ENCODE peak calls at places on chromosomes 13 and 19, in nine cellular contexts. H, U, L, J, B, E, N, A and K are unnamed samples.

GRCh38 chr19:16223746-16224145 is 26.0 kb downstream of the AP1M1 start:
- DNase-seq in H (no peak), U (no peak), L (no peak), J (no peak), B (no peak), E (no peak), N (no peak), A (no peak), K (no peak)

GRCh38 chr13:109803822-109804221 is 17.4 kb upstream of the IRS2 start:
- DNase-seq in H (no peak), U (no peak), L (peak), J (no peak), B (no peak), E (no peak), N (no peak), A (no peak), K (no peak)

GRCh38 chr13:75181906-75182305 is 300.1 kb downstream of the TBC1D4 start:
- DNase-seq in H (peak), U (no peak), L (peak), J (no peak), B (no peak), E (no peak), N (peak), A (no peak), K (no peak)

GRCh38 chr13:40653558-40654318 is 12.7 kb downstream of the FOXO1 start:
- DNase-seq in H (no peak), U (no peak), L (peak), J (no peak), B (no peak), E (no peak), N (no peak), A (no peak), K (no peak)

GRCh38 chr13:27008733-27009132 is 162.9 kb downstream of the USP12 start:
- DNase-seq in H (no peak), U (no peak), L (no peak), J (no peak), B (no peak), E (no peak), N (no peak), A (no peak), K (no peak)

GRCh38 chr13:51811920-51812328 is 8.0 kb upstream of the DHRS12 start:
- DNase-seq in H (no peak), U (no peak), L (no peak), J (no peak), B (no peak), E (no peak), N (no peak), A (no peak), K (no peak)

GRCh38 chr19:38142176-38143035 is 81.6 kb downstream of the DPF1 start:
- DNase-seq in H (peak), U (no peak), L (peak), J (peak), B (peak), E (peak), N (peak), A (peak), K (peak)

GRCh38 chr19:19817357-19817756 is 4.2 kb downstream of the ZNF506 start:
- DNase-seq in H (no peak), U (peak), L (no peak), J (no peak), B (no peak), E (peak), N (no peak), A (no peak), K (no peak)

GRCh38 chr13:30743319-30744055 is 8.1 kb downstream of the ALOX5AP start:
- DNase-seq in H (peak), U (no peak), L (peak), J (peak), B (no peak), E (no peak), N (peak), A (no peak), K (no peak)

GRCh38 chr13:113411216-113412023 is 41.9 kb downstream of the ADPRHL1 start:
- DNase-seq in H (peak), U (no peak), L (peak), J (peak), B (no peak), E (no peak), N (peak), A (no peak), K (no peak)

GRCh38 chr19:55694241-55694655 is 19.2 kb downstream of the EPN1 start:
- DNase-seq in H (no peak), U (no peak), L (no peak), J (no peak), B (no peak), E (no peak), N (no peak), A (no peak), K (no peak)

GRCh38 chr13:23445794-23446193 is 12.3 kb upstream of the SACS start:
- DNase-seq in H (no peak), U (no peak), L (no peak), J (no peak), B (no peak), E (no peak), N (no peak), A (no peak), K (no peak)